ENCODE peak calls at places on chromosome 21, in six cellular contexts. O, D, J, U, T and E are unnamed samples.

GRCh38 chr21:33388188-33388587 is 15.0 kb upstream of the IFNGR2 start:
- DNase-seq in J (no peak), O (no peak), D (no peak), U (no peak), T (no peak), E (no peak)

GRCh38 chr21:30541764-30542163 is at the start of gene KRTAP19-6:
- DNase-seq in D (no peak), U (no peak), O (no peak), T (no peak), J (no peak), E (no peak)

GRCh38 chr21:35352066-35352770 is 303.1 kb upstream of the RUNX1 start:
- DNase-seq in D (no peak), O (no peak), T (no peak), U (no peak), J (no peak), E (no peak)

GRCh38 chr21:41778974-41779600 is 12.2 kb upstream of the RIPK4 start:
- DNase-seq in O (peak; percentile 53), J (no peak), T (no peak), D (no peak), U (no peak), E (no peak)

GRCh38 chr21:40516336-40516735 is 330.6 kb downstream of the DSCAM start:
- DNase-seq in J (no peak), O (no peak), T (no peak), U (no peak), D (no peak), E (no peak)

GRCh38 chr21:44836666-44837471 is 19.0 kb upstream of the SUMO3 start:
- DNase-seq in O (no peak), T (no peak), U (no peak), J (no peak), D (no peak), E (no peak)

GRCh38 chr21:33840771-33841170 is 74.8 kb downstream of the ATP5PO start:
- DNase-seq in O (no peak), U (no peak), T (no peak), D (no peak), J (no peak), E (no peak)

GRCh38 chr21:22351076-22351475 is 1352.9 kb downstream of the NCAM2 start:
- DNase-seq in O (no peak), T (no peak), U (no peak), J (no peak), D (no peak), E (no peak)

GRCh38 chr21:38822754-38823374 is 17.1 kb downstream of the ETS2 start:
- DNase-seq in O (no peak), J (no peak), T (no peak), D (no peak), U (no peak), E (no peak)

GRCh38 chr21:44723177-44724131 is 12.1 kb upstream of the TSPEAR start:
- DNase-seq in U (no peak), J (no peak), O (no peak), D (no peak), T (no peak), E (no peak)

GRCh38 chr21:46124083-46124925 is 26.4 kb downstream of the COL6A2 start:
- DNase-seq in U (no peak), T (peak; percentile 7), J (no peak), D (peak; percentile 13), O (peak; percentile 21), E (no peak)

GRCh38 chr21:26946744-26947446 is 20.0 kb downstream of the ADAMTS5 start:
- DNase-seq in O (no peak), J (no peak), D (no peak), U (no peak), T (no peak), E (no peak)

GRCh38 chr21:45408811-45409261 is 3.9 kb downstream of the COL18A1 start:
- DNase-seq in J (no peak), T (no peak), D (no peak), U (no peak), O (no peak), E (no peak)

GRCh38 chr21:38646213-38646837 is 148.0 kb upstream of the ERG start:
- DNase-seq in O (no peak), T (no peak), J (no peak), U (no peak), D (no peak), E (no peak)

GRCh38 chr21:45819478-45820170 is 161.9 kb upstream of the COL6A1 start:
- DNase-seq in D (no peak), J (no peak), T (no peak), U (no peak), O (no peak), E (no peak)

GRCh38 chr21:28712396-28712795 is 280.3 kb downstream of the LTN1 start:
- DNase-seq in D (no peak), J (no peak), O (no peak), U (no peak), T (no peak), E (no peak)

GRCh38 chr21:32306021-32306780 is 7.5 kb downstream of the MRAP start:
- DNase-seq in O (no peak), D (no peak), T (peak; percentile 17), U (no peak), J (no peak), E (peak; percentile 50)

GRCh38 chr21:33069994-33070811 is at the start of gene OLIG1:
- DNase-seq in J (no peak), U (no peak), T (peak; percentile 50), O (peak; percentile 35), D (peak; percentile 78), E (peak; percentile 52)

GRCh38 chr21:34154878-34155277 is 81.5 kb downstream of the MRPS6 start:
- DNase-seq in O (no peak), T (no peak), D (no peak), J (no peak), U (no peak), E (no peak)

GRCh38 chr21:16193758-16194606 is 464.2 kb downstream of the USP25 start:
- DNase-seq in U (no peak), J (peak; percentile 24), T (no peak), O (peak; percentile 31), D (no peak), E (peak; percentile 22)

GRCh38 chr21:31845151-31845550 is 27.7 kb upstream of the HUNK start:
- DNase-seq in T (no peak), O (no peak), J (no peak), U (no peak), D (no peak), E (no peak)

GRCh38 chr21:44614961-44615391 is 3.1 kb downstream of the KRTAP10-8 start:
- DNase-seq in O (no peak), J (no peak), U (no peak), D (no peak), T (no peak), E (no peak)

GRCh38 chr21:18899261-18899660 is 495.7 kb upstream of the TMPRSS15 start:
- DNase-seq in O (no peak), U (no peak), T (no peak), D (no peak), J (no peak), E (no peak)

GRCh38 chr21:36791695-36792451 is 93.0 kb downstream of the SIM2 start:
- DNase-seq in T (no peak), O (no peak), U (no peak), D (no peak), J (no peak), E (no peak)

GRCh38 chr21:28338906-28339305 is 653.8 kb downstream of the LTN1 start:
- DNase-seq in U (no peak), J (no peak), O (no peak), T (no peak), D (no peak), E (no peak)